ENCODE peak calls at places on chromosomes 4 and X, in five cellular contexts. O is tibial nerve, V is cardiac muscle cell, F is fibroblast of pulmonary artery, B is PC-9. Z is an unnamed sample.

GRCh38 chrX:152895121-152895520 is 2.7 kb upstream of the ZNF185 start:
- DNase-seq in O (no peak), V (no peak), F (no peak), B (no peak), Z (no peak)

GRCh38 chr4:107120661-107121060 is 84.5 kb upstream of the DKK2 start:
- DNase-seq in O (no peak), V (peak), F (no peak), B (no peak), Z (no peak)

GRCh38 chr4:145132521-145133098 is 34.5 kb downstream of the ABCE1 start:
- DNase-seq in O (no peak), V (peak), F (peak), B (no peak), Z (no peak)

GRCh38 chrX:53674581-53674980 is 11.9 kb downstream of the HUWE1 start:
- DNase-seq in O (no peak), V (peak), F (peak), B (no peak), Z (no peak)

GRCh38 chr4:118417325-118417724 is 64.5 kb upstream of the PRSS12 start:
- DNase-seq in O (no peak), V (no peak), F (no peak), B (no peak), Z (peak)

GRCh38 chr4:82601242-82602015 is 39.6 kb upstream of the TMEM150C start:
- DNase-seq in O (peak), V (peak), F (no peak), B (no peak), Z (no peak)

GRCh38 chr4:83109480-83110221 is 4.9 kb downstream of the PLAC8 start:
- DNase-seq in O (no peak), V (peak), F (peak), B (no peak), Z (no peak)

GRCh38 chr4:7186081-7186480 is 6.3 kb upstream of the SORCS2 start:
- DNase-seq in O (no peak), V (no peak), F (no peak), B (no peak), Z (no peak)

GRCh38 chrX:98068210-98068609 is 1184.5 kb downstream of the RPA4 start:
- DNase-seq in O (no peak), V (no peak), F (no peak), B (no peak), Z (no peak)

DNA sequence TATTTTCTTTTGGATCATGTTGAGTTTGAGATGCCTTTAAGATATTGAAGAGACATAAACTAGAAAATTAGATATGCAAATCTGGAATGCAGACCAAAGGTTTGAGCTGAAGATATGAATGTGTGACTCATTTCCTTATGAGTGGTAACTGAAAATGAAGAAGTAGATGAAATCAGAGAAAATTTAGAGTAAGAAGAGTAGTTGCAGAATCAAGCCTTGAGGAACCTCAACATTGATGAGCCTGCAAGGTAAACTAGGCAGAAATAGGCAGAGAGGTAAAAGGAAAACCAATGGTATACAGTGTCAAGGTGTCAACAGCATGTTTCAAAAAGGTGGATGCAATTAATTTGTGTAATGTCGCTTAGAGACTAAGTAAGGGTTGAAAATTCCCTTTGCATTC is 142.8 kb downstream of the MOSPD2 start:
- DNase-seq in O (no peak), V (no peak), F (no peak), B (no peak), Z (no peak)
- TF ChIP-seq CTCF in O (no peak), V (no peak), F (no peak), B (no peak), Z (no peak)

GRCh38 chrX:13762015-13762414 is 27.5 kb downstream of the OFD1 start:
- DNase-seq in O (no peak), V (no peak), F (no peak), B (no peak), Z (no peak)
- H3K4me3 ChIP-seq in O (no peak), V (no peak), F (no peak), B (no peak), Z (no peak)

DNA sequence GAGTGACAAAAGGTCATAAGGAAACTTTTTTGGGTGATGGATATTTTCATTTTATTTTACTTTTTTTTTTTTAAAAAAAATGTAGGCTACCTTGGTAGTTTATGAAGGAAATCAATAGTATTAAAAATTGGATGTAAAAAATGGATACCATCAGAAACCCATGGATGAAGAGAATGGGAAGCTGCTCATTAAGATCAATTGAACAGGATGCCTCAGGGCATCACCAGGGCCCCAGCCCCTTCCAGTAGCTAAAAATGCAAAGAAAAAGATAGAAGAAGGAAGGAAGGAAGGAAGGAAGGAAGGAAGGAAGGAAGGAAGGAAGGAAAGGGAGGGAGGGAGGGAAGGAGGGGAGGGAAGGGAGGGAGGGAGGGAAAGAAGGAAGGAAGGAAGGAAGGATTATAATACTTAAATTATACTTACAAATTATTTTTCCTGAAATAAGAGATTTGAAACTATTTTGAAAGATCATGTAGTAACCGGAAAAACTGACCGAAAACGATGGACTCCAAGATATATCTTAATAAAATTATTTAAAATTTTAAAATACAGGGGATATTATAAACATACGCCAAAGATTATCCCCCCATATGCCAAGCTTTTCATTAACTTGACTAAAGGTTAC is 24.1 kb downstream of the OSTC start:
- DNase-seq in O (no peak), V (no peak), F (no peak), B (no peak), Z (no peak)
- TF ChIP-seq CTCF in O (no peak), V (no peak), F (no peak), B (no peak), Z (no peak)

DNA sequence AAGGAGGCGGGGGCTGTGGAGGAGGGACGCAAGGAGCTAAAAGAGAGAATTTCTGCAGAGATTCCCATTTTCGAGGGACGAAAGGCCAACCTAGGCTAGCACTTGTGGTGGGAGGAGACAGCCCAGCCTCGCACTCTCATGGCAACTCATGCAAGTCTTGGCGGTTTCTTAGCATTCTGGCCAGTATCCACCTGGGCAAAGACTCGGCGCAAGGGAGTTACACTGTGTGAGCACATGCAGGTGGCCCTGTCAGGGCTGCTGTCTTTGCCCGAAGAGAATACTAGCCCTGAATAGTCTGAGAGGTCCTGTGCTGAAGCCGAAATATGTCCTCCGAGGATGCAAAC is 15.5 kb downstream of the MCF2 start:
- DNase-seq in O (no peak), V (peak), F (no peak), B (no peak), Z (no peak)
- H3K4me3 ChIP-seq in O (no peak), V (peak), F (peak), B (no peak), Z (peak)

GRCh38 chr4:5050520-5050955 is 742 bp upstream of the STK32B start:
- DNase-seq in O (peak), V (peak), F (peak), B (no peak), Z (no peak)

GRCh38 chr4:5051692-5052423 is 578 bp downstream of the STK32B start:
- DNase-seq in O (no peak), V (no peak), F (no peak), B (no peak), Z (no peak)

GRCh38 chr4:5052726-5053425 is 1.6 kb downstream of the STK32B start:
- DNase-seq in O (no peak), V (no peak), F (no peak), B (no peak), Z (no peak)

GRCh38 chr4:5052424-5052702 is 1.1 kb downstream of the STK32B start:
- DNase-seq in O (no peak), V (no peak), F (no peak), B (no peak), Z (no peak)

DNA sequence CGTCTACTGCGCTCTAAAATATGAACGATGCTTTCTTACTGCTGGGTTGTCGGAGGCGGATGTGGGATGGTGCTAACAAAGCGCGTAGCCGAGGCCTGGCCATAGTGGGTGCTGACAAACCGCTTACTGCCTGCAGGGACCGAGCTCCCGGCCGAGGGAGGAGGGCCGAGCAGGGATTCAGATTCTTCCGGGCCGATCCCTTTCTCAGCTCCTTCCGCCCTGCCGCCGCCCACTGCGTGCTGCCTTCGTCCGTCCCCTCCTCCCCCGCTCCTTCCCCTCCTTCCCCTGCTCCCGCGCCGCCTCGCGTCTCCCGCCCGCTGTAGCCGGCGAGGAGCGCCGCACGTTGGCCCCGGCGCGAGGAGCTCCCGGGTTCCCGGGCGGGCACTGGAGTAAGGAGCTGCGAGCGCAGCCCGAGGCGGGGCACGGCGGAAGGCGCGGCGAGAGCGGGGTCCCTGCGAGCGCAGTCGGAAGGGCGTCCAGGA is at the start of gene STK32B:
- DNase-seq in O (no peak), V (peak), F (peak), B (no peak), Z (no peak)
- TF ChIP-seq CTCF in O (peak), V (no peak), F (no peak), B (no peak), Z (peak)

DNA sequence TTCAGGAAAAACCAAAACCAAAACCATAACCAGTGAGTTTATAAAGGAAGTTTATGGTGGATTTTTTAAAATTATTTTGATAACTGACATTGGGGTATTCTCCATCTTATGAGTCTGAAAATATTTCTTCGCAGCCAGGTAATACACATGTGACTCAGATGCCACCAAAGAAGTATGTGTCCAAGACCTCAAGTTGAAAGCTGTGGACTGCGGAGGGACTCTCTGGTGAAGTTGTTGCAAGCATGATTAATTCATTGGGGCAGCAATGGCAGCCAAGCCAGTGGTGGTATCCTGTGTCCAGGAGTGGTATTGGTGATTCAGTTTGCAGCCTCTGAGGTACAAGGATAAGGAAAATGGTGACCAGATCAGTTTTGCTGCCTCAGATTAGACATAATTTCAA is 14.0 kb upstream of the ADH5 start:
- DNase-seq in O (no peak), V (no peak), F (no peak), B (no peak), Z (no peak)
- H3K4me3 ChIP-seq in O (no peak), V (no peak), F (no peak), B (no peak), Z (no peak)

GRCh38 chrX:131762802-131763234 is 218.9 kb downstream of the OR13H1 start:
- DNase-seq in O (no peak), V (no peak), F (no peak), B (no peak), Z (no peak)
- TF ChIP-seq CTCF in O (peak), V (no peak), F (no peak), B (no peak), Z (no peak)

Z was measured in AG04449.